ENCODE peak calls at places on chromosomes 16 and 17, in eight cellular contexts. B, W, Q, P, T, U, Z and L are unnamed samples.

GRCh38 chr17:68785565-68786486 is 169.4 kb downstream of the ABCA8 start:
- DNase-seq in B (no peak), W (no peak), Q (no peak), P (no peak), T (no peak), U (no peak), Z (no peak), L (no peak)

GRCh38 chr17:8623591-8623990 is 6.9 kb downstream of the MYH10 start:
- DNase-seq in B (no peak), W (no peak), Q (no peak), P (no peak), T (no peak), U (no peak), Z (no peak), L (no peak)

GRCh38 chr17:15377608-15378007 is 36.2 kb upstream of the TEKT3 start:
- DNase-seq in B (peak; percentile 10), W (no peak), Q (no peak), P (no peak), T (peak; percentile 13), U (no peak), Z (peak; percentile 89), L (no peak)

GRCh38 chr16:89821438-89822187 is 5.2 kb upstream of the FANCA start:
- DNase-seq in B (no peak), W (no peak), Q (no peak), P (no peak), T (no peak), U (no peak), Z (peak; percentile 81), L (no peak)

GRCh38 chr16:11256657-11257130 is 690 bp upstream of the SOCS1 start:
- DNase-seq in B (no peak), W (no peak), Q (no peak), P (no peak), T (peak; percentile 71), U (no peak), Z (no peak), L (no peak)

GRCh38 chr17:7703584-7704574 is 1.1 kb upstream of the EFNB3 start:
- DNase-seq in B (no peak), W (no peak), Q (peak; percentile 77), P (peak; percentile 22), T (peak; percentile 98), U (peak; percentile 36), Z (peak; percentile 18), L (no peak)

GRCh38 chr16:86547286-86547685 is 7.7 kb downstream of the MTHFSD start:
- DNase-seq in B (no peak), W (no peak), Q (no peak), P (no peak), T (no peak), U (no peak), Z (no peak), L (no peak)

GRCh38 chr17:65064452-65065019 is 8.0 kb upstream of the GNA13 start:
- DNase-seq in B (no peak), W (no peak), Q (no peak), P (no peak), T (no peak), U (peak; percentile 59), Z (peak; percentile 88), L (no peak)

GRCh38 chr17:18157354-18157985 is 26.2 kb upstream of the ALKBH5 start:
- DNase-seq in B (no peak), W (no peak), Q (no peak), P (no peak), T (no peak), U (no peak), Z (no peak), L (no peak)

GRCh38 chr17:35612924-35613521 is 25.9 kb downstream of the AP2B1 start:
- DNase-seq in B (peak; percentile 12), W (no peak), Q (peak; percentile 55), P (peak; percentile 71), T (peak; percentile 70), U (no peak), Z (peak; percentile 48), L (peak; percentile 48)

GRCh38 chr17:79754359-79754758 is 23.6 kb upstream of the CBX2 start:
- DNase-seq in B (no peak), W (no peak), Q (no peak), P (no peak), T (no peak), U (no peak), Z (no peak), L (no peak)

GRCh38 chr17:81806461-81807209 is 2.7 kb downstream of the GCGR start:
- DNase-seq in B (no peak), W (no peak), Q (no peak), P (no peak), T (peak; percentile 37), U (no peak), Z (no peak), L (no peak)
- TF ChIP-seq EZH2 in B (no peak), W (no peak), Q (no peak), P (no peak), T (no peak), U (no peak), Z (no peak), L (no peak)

DNA sequence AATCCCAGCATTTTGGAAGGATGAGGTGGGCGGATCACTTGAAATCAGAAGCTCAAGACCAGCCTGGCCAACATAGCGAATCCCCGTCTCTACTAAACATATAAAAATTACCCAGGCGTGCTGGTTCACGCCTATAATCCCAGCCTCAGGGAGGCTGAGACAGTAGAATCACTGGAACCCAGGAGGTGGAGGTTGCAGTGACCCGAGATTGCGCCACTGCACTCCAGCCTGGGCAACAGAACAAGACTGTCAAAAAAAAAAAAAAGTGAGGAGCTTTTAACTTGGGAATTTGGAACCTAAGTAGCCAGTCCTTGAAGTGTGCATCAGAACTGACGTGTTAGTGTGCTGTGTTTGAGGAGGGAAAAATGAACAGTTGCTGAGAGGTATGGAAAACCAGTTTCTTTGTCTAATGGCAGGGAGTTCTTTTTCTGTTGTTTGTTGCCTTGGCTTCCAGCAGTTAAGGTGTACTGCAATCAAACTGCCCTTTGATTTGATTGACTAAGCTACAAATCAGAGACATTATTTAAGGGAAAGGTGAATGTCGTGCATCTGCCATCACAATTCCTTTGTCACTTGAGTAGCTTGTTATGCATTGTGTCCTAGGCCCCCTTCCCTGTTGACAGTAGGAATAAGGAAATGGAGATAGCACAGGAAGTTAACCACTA is 8.6 kb upstream of the DUSP14 start:
- DNase-seq in B (no peak), W (no peak), Q (no peak), P (no peak), T (no peak), U (no peak), Z (no peak), L (no peak)
- TF ChIP-seq POLR2AphosphoS5 in B (no peak), W (no peak), Q (no peak), P (no peak), T (no peak), U (no peak), Z (no peak), L (no peak)

DNA sequence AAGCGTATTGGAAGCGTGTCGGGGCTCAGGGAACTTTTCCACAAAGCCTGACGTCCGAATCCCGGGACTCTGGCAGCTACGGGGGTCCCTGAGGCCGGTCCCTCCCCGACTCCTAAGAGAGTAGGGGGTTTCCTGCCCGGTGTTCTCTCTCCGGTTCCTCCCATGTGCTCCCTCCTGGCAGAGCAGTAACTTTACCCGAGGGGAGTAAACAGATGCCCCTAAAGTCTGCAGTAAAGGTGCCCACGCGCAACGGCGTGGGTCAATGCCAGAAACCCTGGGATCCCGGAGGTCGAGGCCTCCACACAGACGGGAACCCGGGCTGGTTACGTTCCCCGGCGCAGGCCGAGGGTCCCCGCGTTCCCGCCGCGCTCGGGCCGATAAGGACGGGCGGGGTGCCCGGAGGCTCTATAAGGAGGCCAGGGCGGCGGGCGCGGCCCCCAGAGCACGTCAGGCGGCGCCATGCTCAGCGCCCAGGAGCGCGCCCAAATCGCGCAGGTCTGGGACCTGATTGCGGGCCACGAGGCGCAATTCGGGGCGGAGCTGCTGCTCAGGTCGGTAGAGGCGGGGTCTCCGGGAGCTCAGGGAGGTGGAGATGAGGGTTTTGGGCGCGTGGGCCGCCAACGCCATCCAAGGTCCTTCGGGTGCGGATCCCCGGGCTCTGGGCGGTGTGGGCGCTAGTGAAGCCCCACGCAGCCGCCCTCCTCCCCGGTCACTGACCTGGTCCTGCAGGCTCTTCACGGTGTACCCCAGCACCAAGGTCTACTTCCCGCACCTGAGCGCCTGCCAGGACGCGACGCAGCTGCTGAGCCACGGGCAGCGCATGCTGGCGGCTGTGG is at the start of gene HBM:
- DNase-seq in B (no peak), W (no peak), Q (no peak), P (no peak), T (peak; percentile 40), U (no peak), Z (no peak), L (no peak)
- TF ChIP-seq EZH2 in B (no peak), W (peak; percentile 49), Q (peak; percentile 94), P (peak; percentile 93), T (peak; percentile 85), U (no peak), Z (peak; percentile 81), L (no peak)

DNA sequence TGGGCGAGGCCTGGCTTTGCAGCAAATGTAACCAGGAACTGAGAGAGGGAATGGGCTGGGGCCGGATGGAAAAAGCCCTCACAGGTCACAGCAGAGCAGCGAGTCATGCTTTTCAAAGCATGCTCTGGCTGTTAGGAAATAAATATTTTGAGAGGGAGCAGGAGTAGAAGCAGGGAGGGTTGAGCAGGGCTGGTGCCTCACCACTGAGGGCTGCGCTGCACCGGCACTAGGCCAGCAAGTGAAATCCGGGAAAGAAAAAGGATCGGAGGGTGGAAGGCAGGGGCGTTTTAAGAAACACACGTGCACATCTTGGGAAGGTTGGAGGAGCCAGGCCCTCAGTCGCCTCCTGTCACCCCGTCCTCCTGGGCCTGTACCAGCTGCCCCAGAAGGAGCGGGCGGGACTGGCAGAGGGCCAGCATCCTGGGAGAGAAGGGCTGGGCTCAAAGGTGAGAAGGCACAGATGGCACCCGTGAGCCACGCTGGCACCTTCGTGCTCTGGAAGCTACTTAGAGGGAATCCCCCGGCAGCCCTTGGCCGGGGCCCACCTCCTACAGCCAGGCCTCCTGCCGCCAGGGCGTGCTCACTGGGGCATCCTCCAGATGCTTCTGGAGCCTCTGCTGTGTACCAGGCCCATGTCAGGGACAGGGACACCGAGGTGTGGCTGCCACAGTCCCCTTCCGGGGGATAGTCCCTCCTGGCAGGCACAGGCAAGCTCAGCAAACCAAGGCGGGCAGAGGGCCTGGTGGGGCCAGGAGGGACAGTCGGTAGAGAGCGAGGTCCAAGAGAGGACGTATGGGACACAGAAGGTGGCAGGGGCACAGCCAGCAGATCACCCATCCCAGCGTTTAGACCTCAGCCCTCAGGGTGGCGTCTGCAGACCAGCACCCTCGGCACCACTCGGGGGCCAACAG is 71.4 kb upstream of the PLCG2 start:
- DNase-seq in B (no peak), W (no peak), Q (no peak), P (peak; percentile 59), T (no peak), U (no peak), Z (no peak), L (no peak)
- TF ChIP-seq POLR2AphosphoS5 in B (peak; percentile 15), W (no peak), Q (no peak), P (peak; percentile 24), T (no peak), U (no peak), Z (no peak), L (no peak)

GRCh38 chr16:68645494-68646388 is 631 bp downstream of the CDH3 start:
- DNase-seq in B (no peak), W (no peak), Q (peak; percentile 82), P (no peak), T (peak; percentile 90), U (no peak), Z (no peak), L (no peak)
- TF ChIP-seq EZH2 in B (no peak), W (no peak), Q (no peak), P (peak; percentile 11), T (no peak), U (no peak), Z (no peak), L (no peak)

GRCh38 chr17:28725660-28726395 is at the start of gene TLCD1:
- DNase-seq in B (no peak), W (no peak), Q (peak; percentile 88), P (peak; percentile 58), T (peak; percentile 85), U (peak; percentile 94), Z (peak; percentile 68), L (no peak)
- TF ChIP-seq POLR2AphosphoS5 in B (peak; percentile 64), W (peak; percentile 12), Q (peak; percentile 85), P (peak; percentile 79), T (peak; percentile 60), U (peak; percentile 73), Z (peak; percentile 55), L (peak; percentile 4)